ENCODE peak calls at places on chromosomes 4 and X, in four cellular contexts. One of them, this sample, is unnamed.

GRCh38 chr4:174056959-174057358 is 226.5 kb downstream of the FBXO8 start:
- DNase-seq in stomach: no peak
- DNase-seq in spleen: no peak
- DNase-seq in H1: no peak
- DNase-seq in this sample: no peak

GRCh38 chr4:65623509-65623908 is 46.8 kb downstream of the EPHA5 start:
- DNase-seq in stomach: no peak
- DNase-seq in spleen: no peak
- DNase-seq in H1: no peak
- DNase-seq in this sample: no peak

GRCh38 chr4:105598787-105599186 is 46.4 kb downstream of the ARHGEF38 start:
- DNase-seq in stomach: no peak
- DNase-seq in spleen: no peak
- DNase-seq in H1: no peak
- DNase-seq in this sample: no peak

GRCh38 chr4:113026556-113026955 is 22.9 kb upstream of the ANK2 start:
- DNase-seq in stomach: no peak
- DNase-seq in spleen: no peak
- DNase-seq in H1: no peak
- DNase-seq in this sample: no peak

GRCh38 chr4:152935138-152935537 is 985 bp upstream of the FHDC1 start:
- DNase-seq in stomach: peak; percentile 62
- DNase-seq in spleen: no peak
- DNase-seq in H1: no peak
- DNase-seq in this sample: peak; percentile 22

GRCh38 chr4:186844059-186844681 is 120.5 kb upstream of the FAT1 start:
- DNase-seq in stomach: no peak
- DNase-seq in spleen: no peak
- DNase-seq in H1: no peak
- DNase-seq in this sample: no peak

GRCh38 chr4:59127748-59128147 is 2017.6 kb upstream of the IGFBP7 start:
- DNase-seq in stomach: no peak
- DNase-seq in spleen: no peak
- DNase-seq in H1: no peak
- DNase-seq in this sample: no peak

GRCh38 chrX:48787809-48788471 is 1.6 kb downstream of the GATA1 start:
- DNase-seq in stomach: no peak
- DNase-seq in spleen: no peak
- DNase-seq in H1: no peak
- DNase-seq in this sample: no peak

GRCh38 chrX:109049903-109050302 is 313.5 kb upstream of the IRS4 start:
- DNase-seq in stomach: no peak
- DNase-seq in spleen: no peak
- DNase-seq in H1: no peak
- DNase-seq in this sample: no peak

DNA sequence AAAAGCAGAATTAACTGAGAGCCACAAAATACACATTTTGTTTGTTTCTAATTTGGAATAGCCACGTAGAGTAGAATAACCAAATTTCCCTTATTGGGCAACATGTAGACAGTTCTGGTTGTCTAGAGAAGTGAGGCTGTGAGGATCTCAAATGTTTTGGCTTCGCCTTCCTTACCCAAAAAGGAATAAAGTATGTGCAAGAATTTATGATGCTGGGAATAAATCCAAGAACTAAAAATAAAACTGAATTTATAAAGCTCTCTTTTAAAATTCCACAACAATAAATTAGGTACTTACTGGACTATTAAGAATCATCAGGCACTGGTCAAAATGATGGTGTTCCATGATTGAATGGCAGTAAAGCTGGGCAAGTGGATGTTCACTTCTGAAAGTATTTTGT is 117.9 kb downstream of the PDE5A start:
- DNase-seq in stomach: no peak
- DNase-seq in spleen: no peak
- DNase-seq in H1: no peak
- DNase-seq in this sample: no peak
- TF ChIP-seq POLR2AphosphoS5 in stomach: no peak
- TF ChIP-seq POLR2AphosphoS5 in spleen: no peak
- TF ChIP-seq POLR2AphosphoS5 in H1: no peak
- TF ChIP-seq POLR2AphosphoS5 in this sample: no peak

DNA sequence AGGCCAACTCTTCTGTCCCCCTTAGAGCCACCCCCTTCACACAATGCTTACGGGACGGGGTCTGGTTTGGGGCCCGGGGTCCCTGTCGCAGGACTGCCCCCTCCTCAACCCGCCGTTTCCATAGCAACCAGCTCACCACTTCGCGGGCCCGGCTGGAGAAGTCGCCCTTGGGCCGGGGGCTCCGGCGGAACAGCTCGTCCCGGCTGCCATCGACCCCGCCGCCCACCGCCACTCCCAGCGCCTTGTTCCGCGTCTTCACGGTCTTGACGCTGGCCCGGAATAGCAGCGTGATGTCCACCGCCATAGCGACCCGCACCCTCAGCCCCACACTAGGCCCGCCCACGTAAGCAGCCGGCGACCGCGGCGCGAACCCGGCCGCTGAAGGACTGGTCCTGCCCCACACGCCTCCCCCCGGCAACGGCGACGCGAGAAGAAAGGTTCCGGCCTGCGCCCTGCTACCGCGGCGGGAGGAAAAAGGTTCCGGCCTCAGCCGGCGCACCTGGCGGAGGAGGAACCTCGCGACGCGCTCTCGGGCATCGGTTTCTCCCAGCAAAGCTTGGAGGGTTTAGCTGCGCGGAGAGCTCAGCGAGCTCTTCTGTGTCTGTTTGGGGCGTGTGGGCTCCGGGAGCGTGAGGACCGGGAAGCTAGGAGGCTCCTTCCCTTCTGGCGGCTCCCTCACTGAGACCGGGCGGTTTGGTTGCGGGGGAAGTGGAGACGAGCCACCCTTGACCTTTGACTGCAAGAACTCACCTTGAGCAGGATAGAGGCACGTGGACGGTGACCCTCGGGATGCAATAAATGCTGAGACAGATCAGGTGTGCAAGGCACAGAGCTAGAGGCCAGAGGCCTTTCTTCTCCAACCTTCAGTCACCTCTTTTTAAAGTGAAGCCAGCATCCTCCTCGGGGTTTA is at the start of gene STX18:
- DNase-seq in stomach: peak; percentile 90
- DNase-seq in spleen: peak; percentile 97
- DNase-seq in H1: peak; percentile 44
- DNase-seq in this sample: peak; percentile 85
- TF ChIP-seq POLR2A in stomach: no peak
- TF ChIP-seq POLR2A in spleen: peak; percentile 70
- TF ChIP-seq POLR2A in H1: peak; percentile 86
- TF ChIP-seq POLR2A in this sample: peak; percentile 91

GRCh38 chr4:185638093-185638492 is 102.8 kb upstream of the PDLIM3 start:
- DNase-seq in stomach: no peak
- DNase-seq in spleen: no peak
- DNase-seq in H1: no peak
- DNase-seq in this sample: no peak

GRCh38 chr4:185640809-185641675 is 105.7 kb upstream of the PDLIM3 start:
- DNase-seq in stomach: no peak
- DNase-seq in spleen: no peak
- DNase-seq in H1: no peak
- DNase-seq in this sample: no peak

GRCh38 chr4:185638548-185639301 is 103.4 kb upstream of the PDLIM3 start:
- DNase-seq in stomach: no peak
- DNase-seq in spleen: no peak
- DNase-seq in H1: no peak
- DNase-seq in this sample: no peak

GRCh38 chr4:185634066-185634652 is 98.9 kb upstream of the PDLIM3 start:
- DNase-seq in stomach: no peak
- DNase-seq in spleen: no peak
- DNase-seq in H1: no peak
- DNase-seq in this sample: no peak

DNA sequence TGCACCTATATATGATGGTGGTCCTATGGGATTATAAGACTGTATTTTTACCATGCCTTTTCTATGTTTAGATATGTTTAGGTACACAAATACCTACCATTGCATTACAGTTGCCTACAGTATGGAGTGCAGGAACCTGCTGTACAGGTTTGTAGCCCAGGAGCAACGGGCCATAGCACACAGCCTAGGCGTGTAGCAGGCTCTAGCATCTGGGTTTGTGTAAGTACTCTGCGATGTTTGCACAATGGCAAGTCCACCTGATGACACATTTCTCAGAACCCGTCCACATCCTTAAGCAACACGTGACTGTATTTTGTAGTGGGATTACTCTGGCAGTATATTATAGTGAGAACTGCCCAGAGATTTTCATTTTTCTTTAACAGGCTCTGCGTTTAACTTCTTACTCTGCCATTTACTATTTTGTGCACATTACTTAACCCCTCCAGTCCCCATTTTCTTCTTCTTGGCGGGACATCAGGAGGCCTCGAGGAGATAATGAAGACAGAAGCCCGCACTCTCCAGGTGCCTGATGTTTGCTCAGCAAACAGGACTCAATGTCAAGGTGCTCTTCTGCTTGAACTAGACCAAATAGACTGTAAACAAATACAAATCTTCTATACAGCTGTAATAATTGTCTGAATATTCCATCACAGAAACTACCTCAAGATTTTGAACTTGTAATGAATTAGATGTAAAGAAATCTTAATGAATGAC is 102.0 kb upstream of the PDLIM3 start:
- DNase-seq in stomach: no peak
- DNase-seq in spleen: no peak
- DNase-seq in H1: no peak
- DNase-seq in this sample: no peak
- TF ChIP-seq POLR2AphosphoS5 in stomach: no peak
- TF ChIP-seq POLR2AphosphoS5 in spleen: no peak
- TF ChIP-seq POLR2AphosphoS5 in H1: no peak
- TF ChIP-seq POLR2AphosphoS5 in this sample: no peak

DNA sequence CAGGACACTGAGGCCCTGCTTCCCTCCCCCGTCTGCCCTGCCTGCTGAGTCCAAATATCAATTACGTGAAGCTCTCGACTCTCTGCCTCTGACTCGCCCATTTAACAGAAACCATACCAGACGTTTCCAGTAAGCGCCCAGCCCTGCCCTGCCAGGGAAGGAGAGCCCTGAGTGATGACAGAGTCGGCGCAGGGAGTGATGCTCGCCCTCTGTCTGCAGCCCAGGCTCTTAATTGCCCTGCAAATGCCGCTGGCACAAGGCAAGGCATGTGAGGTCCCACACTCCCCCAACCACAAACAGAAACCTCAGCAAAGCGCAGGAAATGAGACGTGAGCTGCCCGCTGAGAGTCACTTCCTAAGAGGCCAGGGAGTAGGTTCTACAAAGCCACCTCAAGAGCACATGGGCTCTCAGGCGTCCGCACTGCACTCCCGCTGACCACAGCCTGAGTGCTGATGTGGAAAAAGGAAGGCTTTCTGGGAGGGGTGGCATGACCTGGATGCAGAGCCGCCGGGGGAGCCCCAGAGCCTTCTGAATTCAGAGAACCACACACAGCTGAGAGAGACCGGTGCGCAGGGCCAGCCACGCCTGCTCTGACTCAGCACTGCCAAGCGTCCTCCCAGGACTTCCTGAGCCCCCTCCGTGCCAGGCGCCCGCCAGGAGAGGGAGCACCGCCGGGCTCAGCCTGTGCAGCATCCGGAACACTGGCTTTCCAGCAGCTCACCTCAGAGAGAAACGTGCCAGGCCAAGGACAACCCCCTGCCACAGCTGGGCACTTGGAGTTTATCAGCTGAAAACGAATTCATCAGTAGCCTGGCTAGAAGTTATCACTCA is 5.3 kb downstream of the ZFYVE28 start:
- DNase-seq in stomach: peak; percentile 90
- DNase-seq in spleen: peak; percentile 93
- DNase-seq in H1: peak; percentile 78
- DNase-seq in this sample: peak; percentile 66
- TF ChIP-seq POLR2A in stomach: no peak
- TF ChIP-seq POLR2A in spleen: no peak
- TF ChIP-seq POLR2A in H1: peak; percentile 82
- TF ChIP-seq POLR2A in this sample: peak; percentile 73

GRCh38 chrX:154779261-154779660 is 16.6 kb downstream of the DKC1 start:
- DNase-seq in stomach: no peak
- DNase-seq in spleen: no peak
- DNase-seq in H1: no peak
- DNase-seq in this sample: no peak

GRCh38 chrX:154780968-154781367 is 18.3 kb downstream of the DKC1 start:
- DNase-seq in stomach: no peak
- DNase-seq in spleen: no peak
- DNase-seq in H1: no peak
- DNase-seq in this sample: no peak

GRCh38 chrX:154776753-154777152 is 14.1 kb downstream of the DKC1 start:
- DNase-seq in stomach: no peak
- DNase-seq in spleen: no peak
- DNase-seq in H1: no peak
- DNase-seq in this sample: no peak

GRCh38 chrX:154774622-154775021 is 12.0 kb downstream of the DKC1 start:
- DNase-seq in stomach: no peak
- DNase-seq in spleen: no peak
- DNase-seq in H1: no peak
- DNase-seq in this sample: no peak

GRCh38 chrX:154775611-154776349 is 13.1 kb downstream of the DKC1 start:
- DNase-seq in stomach: no peak
- DNase-seq in spleen: no peak
- DNase-seq in H1: no peak
- DNase-seq in this sample: no peak
- TF ChIP-seq POLR2AphosphoS5 in stomach: no peak
- TF ChIP-seq POLR2AphosphoS5 in spleen: no peak
- TF ChIP-seq POLR2AphosphoS5 in H1: no peak
- TF ChIP-seq POLR2AphosphoS5 in this sample: no peak

GRCh38 chr4:38149472-38149871 is 189.3 kb downstream of the PTTG2 start:
- DNase-seq in stomach: no peak
- DNase-seq in spleen: no peak
- DNase-seq in H1: no peak
- DNase-seq in this sample: no peak

GRCh38 chr4:38145033-38145673 is 185.0 kb downstream of the PTTG2 start:
- DNase-seq in stomach: no peak
- DNase-seq in spleen: no peak
- DNase-seq in H1: no peak
- DNase-seq in this sample: no peak

GRCh38 chr4:38144029-38144428 is 183.8 kb downstream of the PTTG2 start:
- DNase-seq in stomach: no peak
- DNase-seq in spleen: no peak
- DNase-seq in H1: no peak
- DNase-seq in this sample: no peak

GRCh38 chr4:38145741-38146140 is 185.5 kb downstream of the PTTG2 start:
- DNase-seq in stomach: no peak
- DNase-seq in spleen: no peak
- DNase-seq in H1: no peak
- DNase-seq in this sample: no peak

DNA sequence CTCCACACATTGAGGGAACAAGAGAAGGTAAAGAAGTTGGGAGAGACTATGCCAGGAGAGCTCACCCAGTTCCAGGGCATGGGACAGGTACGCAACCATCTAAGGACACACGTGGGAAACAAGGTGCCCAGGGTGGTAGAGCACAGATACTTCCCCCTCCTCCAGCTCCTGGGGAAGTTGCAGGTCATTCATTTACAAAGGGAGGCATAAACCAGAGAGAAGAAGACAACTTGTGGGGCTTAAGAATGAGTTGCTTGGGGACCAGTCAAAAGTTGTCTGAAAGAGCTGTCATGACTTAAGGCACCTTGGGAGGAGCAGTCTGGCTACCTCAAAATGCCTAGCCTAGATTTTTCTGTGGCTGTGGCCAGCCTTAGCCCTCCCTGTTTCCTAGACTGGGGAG is 186.2 kb downstream of the PTTG2 start:
- DNase-seq in stomach: no peak
- DNase-seq in spleen: no peak
- DNase-seq in H1: no peak
- DNase-seq in this sample: no peak
- TF ChIP-seq POLR2A in stomach: no peak
- TF ChIP-seq POLR2A in spleen: no peak
- TF ChIP-seq POLR2A in H1: no peak
- TF ChIP-seq POLR2A in this sample: no peak

This sample was measured in GM12892.